ENCODE peak calls at places on chromosomes 2 and 18, in four cellular contexts. One of them, this sample, is unnamed.

GRCh38 chr18:32072321-32072720 is 19.4 kb upstream of the RNF138 start:
- DNase-seq in HCT116: no peak
- DNase-seq in SK-N-SH: no peak
- DNase-seq in HepG2: peak; percentile 6
- DNase-seq in this sample: peak; percentile 50

GRCh38 chr18:3499498-3499897 is 49.5 kb downstream of the TGIF1 start:
- DNase-seq in HCT116: no peak
- DNase-seq in SK-N-SH: peak; percentile 55
- DNase-seq in HepG2: no peak
- DNase-seq in this sample: no peak

GRCh38 chr2:177782613-177783012 is 290.0 kb downstream of the PDE11A start:
- DNase-seq in HCT116: no peak
- DNase-seq in SK-N-SH: no peak
- DNase-seq in HepG2: no peak
- DNase-seq in this sample: no peak

GRCh38 chr2:173590278-173590811 is 235.7 kb downstream of the CDCA7 start:
- DNase-seq in HCT116: peak; percentile 96
- DNase-seq in SK-N-SH: peak; percentile 7
- DNase-seq in HepG2: peak; percentile 12
- DNase-seq in this sample: no peak

GRCh38 chr2:240929364-240930095 is 23.4 kb downstream of the CROCC2 start:
- DNase-seq in HCT116: no peak
- DNase-seq in SK-N-SH: peak; percentile 11
- DNase-seq in HepG2: no peak
- DNase-seq in this sample: no peak

GRCh38 chr18:38751897-38752296 is 1186.3 kb upstream of the CELF4 start:
- DNase-seq in HCT116: no peak
- DNase-seq in SK-N-SH: no peak
- DNase-seq in HepG2: no peak
- DNase-seq in this sample: no peak

GRCh38 chr18:58632557-58632956 is 3.7 kb upstream of the ALPK2 start:
- DNase-seq in HCT116: no peak
- DNase-seq in SK-N-SH: no peak
- DNase-seq in HepG2: no peak
- DNase-seq in this sample: no peak

GRCh38 chr18:54684786-54685185 is 93.7 kb downstream of the DYNAP start:
- DNase-seq in HCT116: no peak
- DNase-seq in SK-N-SH: peak; percentile 8
- DNase-seq in HepG2: no peak
- DNase-seq in this sample: no peak

GRCh38 chr2:174121178-174121577 is 127.2 kb downstream of the OLA1 start:
- DNase-seq in HCT116: peak; percentile 95
- DNase-seq in SK-N-SH: no peak
- DNase-seq in HepG2: no peak
- DNase-seq in this sample: no peak

GRCh38 chr2:143965493-143966164 is 554.3 kb downstream of the ZEB2 start:
- DNase-seq in HCT116: no peak
- DNase-seq in SK-N-SH: no peak
- DNase-seq in HepG2: no peak
- DNase-seq in this sample: no peak

GRCh38 chr18:3867768-3868445 is 417.9 kb downstream of the TGIF1 start:
- DNase-seq in HCT116: no peak
- DNase-seq in SK-N-SH: no peak
- DNase-seq in HepG2: no peak
- DNase-seq in this sample: no peak

GRCh38 chr2:145813481-145813880 is 1293.6 kb upstream of the ZEB2 start:
- DNase-seq in HCT116: no peak
- DNase-seq in SK-N-SH: no peak
- DNase-seq in HepG2: no peak
- DNase-seq in this sample: no peak

GRCh38 chr2:47198985-47199451 is 43.9 kb upstream of the STPG4 start:
- DNase-seq in HCT116: no peak
- DNase-seq in SK-N-SH: no peak
- DNase-seq in HepG2: no peak
- DNase-seq in this sample: no peak

GRCh38 chr18:53984021-53984420 is 240.4 kb downstream of the MBD2 start:
- DNase-seq in HCT116: no peak
- DNase-seq in SK-N-SH: no peak
- DNase-seq in HepG2: no peak
- DNase-seq in this sample: no peak

GRCh38 chr2:56128235-56128634 is 55.6 kb upstream of the CCDC85A start:
- DNase-seq in HCT116: no peak
- DNase-seq in SK-N-SH: no peak
- DNase-seq in HepG2: no peak
- DNase-seq in this sample: no peak

GRCh38 chr18:77470836-77471413 is 221.3 kb downstream of the GALR1 start:
- DNase-seq in HCT116: no peak
- DNase-seq in SK-N-SH: no peak
- DNase-seq in HepG2: no peak
- DNase-seq in this sample: no peak

GRCh38 chr18:3481696-3482210 is 31.8 kb downstream of the TGIF1 start:
- DNase-seq in HCT116: peak; percentile 35
- DNase-seq in SK-N-SH: peak; percentile 52
- DNase-seq in HepG2: peak; percentile 33
- DNase-seq in this sample: no peak

GRCh38 chr2:215793747-215794595 is 219.4 kb downstream of the MREG start:
- DNase-seq in HCT116: peak; percentile 39
- DNase-seq in SK-N-SH: no peak
- DNase-seq in HepG2: peak; percentile 100
- DNase-seq in this sample: no peak

GRCh38 chr2:58133395-58133794 is 86.8 kb downstream of the VRK2 start:
- DNase-seq in HCT116: no peak
- DNase-seq in SK-N-SH: no peak
- DNase-seq in HepG2: no peak
- DNase-seq in this sample: no peak

GRCh38 chr18:36630917-36631316 is 197.9 kb downstream of the TPGS2 start:
- DNase-seq in HCT116: no peak
- DNase-seq in SK-N-SH: no peak
- DNase-seq in HepG2: no peak
- DNase-seq in this sample: no peak

GRCh38 chr18:36635414-36636096 is 193.2 kb downstream of the TPGS2 start:
- DNase-seq in HCT116: no peak
- DNase-seq in SK-N-SH: no peak
- DNase-seq in HepG2: no peak
- DNase-seq in this sample: no peak

GRCh38 chr18:36634573-36635216 is 194.1 kb downstream of the TPGS2 start:
- DNase-seq in HCT116: no peak
- DNase-seq in SK-N-SH: no peak
- DNase-seq in HepG2: no peak
- DNase-seq in this sample: no peak

GRCh38 chr18:36636237-36636792 is 192.5 kb downstream of the TPGS2 start:
- DNase-seq in HCT116: no peak
- DNase-seq in SK-N-SH: peak; percentile 42
- DNase-seq in HepG2: no peak
- DNase-seq in this sample: no peak

GRCh38 chr18:36633961-36634412 is 194.8 kb downstream of the TPGS2 start:
- DNase-seq in HCT116: no peak
- DNase-seq in SK-N-SH: no peak
- DNase-seq in HepG2: no peak
- DNase-seq in this sample: no peak
- TF ChIP-seq JUND in HCT116: no peak
- TF ChIP-seq JUND in SK-N-SH: no peak
- TF ChIP-seq JUND in HepG2: no peak
- TF ChIP-seq JUND in this sample: no peak

DNA sequence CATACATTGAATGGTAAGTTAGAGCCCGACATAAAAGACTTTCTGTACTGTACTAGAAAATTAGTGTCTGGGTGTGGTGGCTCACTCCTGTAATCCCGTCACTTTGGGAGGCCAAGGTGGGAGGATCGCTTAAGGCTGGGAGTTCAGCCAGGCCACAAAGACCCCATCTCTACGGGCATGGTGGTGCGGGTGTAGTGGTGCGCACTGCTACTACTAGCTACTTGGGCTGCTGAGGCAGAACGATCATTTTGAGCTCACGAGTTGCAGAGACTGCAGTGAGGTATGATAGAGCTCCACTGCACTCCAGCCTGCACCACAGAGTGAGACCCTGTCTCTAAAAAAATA is 2.3 kb downstream of the MARCHF7 start:
- DNase-seq in HCT116: no peak
- DNase-seq in SK-N-SH: no peak
- DNase-seq in HepG2: no peak
- DNase-seq in this sample: no peak
- TF ChIP-seq JUND in HCT116: no peak
- TF ChIP-seq JUND in SK-N-SH: no peak
- TF ChIP-seq JUND in HepG2: no peak
- TF ChIP-seq JUND in this sample: no peak

GRCh38 chr2:125654226-125654625 is 1001.7 kb upstream of the GYPC start:
- DNase-seq in HCT116: no peak
- DNase-seq in SK-N-SH: no peak
- DNase-seq in HepG2: no peak
- DNase-seq in this sample: no peak
- TF ChIP-seq JUND in HCT116: no peak
- TF ChIP-seq JUND in SK-N-SH: no peak
- TF ChIP-seq JUND in HepG2: no peak
- TF ChIP-seq JUND in this sample: no peak

GRCh38 chr2:133919285-133919684 is 334.6 kb upstream of the MGAT5 start:
- DNase-seq in HCT116: no peak
- DNase-seq in SK-N-SH: no peak
- DNase-seq in HepG2: no peak
- DNase-seq in this sample: no peak
- TF ChIP-seq JUND in HCT116: no peak
- TF ChIP-seq JUND in SK-N-SH: no peak
- TF ChIP-seq JUND in HepG2: no peak
- TF ChIP-seq JUND in this sample: no peak

GRCh38 chr2:232482301-232483238 is 5.1 kb downstream of the ECEL1 start:
- DNase-seq in HCT116: no peak
- DNase-seq in SK-N-SH: no peak
- DNase-seq in HepG2: no peak
- DNase-seq in this sample: no peak
- TF ChIP-seq JUND in HCT116: no peak
- TF ChIP-seq JUND in SK-N-SH: no peak
- TF ChIP-seq JUND in HepG2: no peak
- TF ChIP-seq JUND in this sample: no peak

DNA sequence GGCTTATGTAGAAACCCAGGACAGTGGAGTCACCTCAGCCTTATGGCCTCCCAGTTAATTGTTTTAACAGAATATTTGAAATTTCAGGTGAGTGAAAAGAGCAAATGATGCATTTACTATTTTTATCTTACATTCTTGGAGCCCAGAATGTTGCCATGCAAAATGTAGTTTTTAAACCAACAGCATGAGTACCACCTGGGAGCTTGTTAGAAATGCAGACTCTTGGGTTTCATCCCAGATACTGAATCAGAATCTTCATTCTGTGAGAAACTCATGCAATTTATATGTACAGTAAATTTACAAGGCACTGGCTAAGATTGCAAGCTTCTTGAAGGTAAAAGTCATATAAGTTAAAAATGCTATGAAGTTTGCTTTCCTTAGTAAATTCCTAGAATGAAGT is 654.5 kb upstream of the CDH2 start:
- DNase-seq in HCT116: no peak
- DNase-seq in SK-N-SH: no peak
- DNase-seq in HepG2: no peak
- DNase-seq in this sample: no peak
- TF ChIP-seq JUND in HCT116: no peak
- TF ChIP-seq JUND in SK-N-SH: no peak
- TF ChIP-seq JUND in HepG2: no peak
- TF ChIP-seq JUND in this sample: no peak

GRCh38 chr18:7601249-7601620 is 34.1 kb downstream of the PTPRM start:
- DNase-seq in HCT116: no peak
- DNase-seq in SK-N-SH: no peak
- DNase-seq in HepG2: no peak
- DNase-seq in this sample: no peak
- TF ChIP-seq JUND in HCT116: no peak
- TF ChIP-seq JUND in SK-N-SH: no peak
- TF ChIP-seq JUND in HepG2: no peak
- TF ChIP-seq JUND in this sample: no peak

DNA sequence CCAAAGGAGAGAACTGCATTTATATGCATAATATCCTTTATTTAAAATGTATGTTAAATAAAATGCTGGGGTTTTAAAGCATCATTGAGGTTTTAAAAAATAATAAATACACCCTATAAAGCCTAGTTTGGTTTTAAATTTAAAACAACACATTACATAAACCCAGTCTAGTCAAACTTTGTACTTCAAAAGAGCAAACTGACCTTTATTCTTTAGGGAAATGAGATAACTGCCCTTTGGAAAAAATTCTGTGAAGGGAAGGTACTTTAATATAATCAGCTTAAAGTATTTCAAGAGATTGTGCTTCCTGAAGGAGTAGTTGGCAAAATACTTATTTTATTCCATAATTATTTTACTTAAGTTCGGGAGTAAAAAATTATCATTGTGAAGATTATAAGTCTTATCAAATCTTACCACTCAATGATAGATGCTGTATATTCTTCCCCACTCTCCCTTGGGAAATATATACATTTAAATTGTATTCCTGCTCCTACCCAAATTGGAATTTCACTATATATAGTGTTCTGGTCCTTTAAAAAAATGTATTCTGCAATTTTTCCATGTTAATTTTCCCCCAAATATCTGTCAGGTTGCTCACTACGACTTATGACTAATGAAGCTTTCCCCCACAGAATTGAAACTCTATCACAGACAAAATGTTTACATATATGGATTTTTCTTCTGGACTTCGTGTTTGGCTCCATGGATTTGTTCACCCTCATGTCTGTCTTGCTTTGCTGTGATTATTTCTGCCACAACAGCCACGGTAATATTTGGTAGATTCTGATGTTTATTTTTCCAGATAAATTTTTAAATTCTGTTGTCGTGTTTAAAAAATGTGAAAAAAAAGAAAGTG is 42.1 kb downstream of the ZC3H6 start:
- DNase-seq in HCT116: no peak
- DNase-seq in SK-N-SH: no peak
- DNase-seq in HepG2: peak; percentile 62
- DNase-seq in this sample: no peak
- TF ChIP-seq JUND in HCT116: no peak
- TF ChIP-seq JUND in SK-N-SH: no peak
- TF ChIP-seq JUND in HepG2: no peak
- TF ChIP-seq JUND in this sample: no peak